ENCODE peak calls at places on chromosomes 4 and X, in four cellular contexts. One of them, this sample, is unnamed.

GRCh38 chrX:12138366-12139313 is at the start of gene FRMPD4:
- DNase-seq in stimulated activated CD8-positive, alpha-beta memory T cell treated with anti-CD3 and anti-CD28 coated beads, Interleukin-4, amount 100 ng/mL, for 48 hours: no peak
- DNase-seq in activated naive CD4-positive, alpha-beta T cell treated with anti-CD3 and anti-CD28 coated beads for 36 hours: no peak
- DNase-seq in astrocyte of the spinal cord: no peak
- DNase-seq in this sample: no peak

GRCh38 chrX:149036086-149036485 is 469.0 kb downstream of the IDS start:
- DNase-seq in stimulated activated CD8-positive, alpha-beta memory T cell treated with anti-CD3 and anti-CD28 coated beads, Interleukin-4, amount 100 ng/mL, for 48 hours: no peak
- DNase-seq in activated naive CD4-positive, alpha-beta T cell treated with anti-CD3 and anti-CD28 coated beads for 36 hours: no peak
- DNase-seq in astrocyte of the spinal cord: no peak
- DNase-seq in this sample: no peak

GRCh38 chrX:150085881-150086280 is 147.6 kb upstream of the EOLA2 start:
- DNase-seq in stimulated activated CD8-positive, alpha-beta memory T cell treated with anti-CD3 and anti-CD28 coated beads, Interleukin-4, amount 100 ng/mL, for 48 hours: no peak
- DNase-seq in activated naive CD4-positive, alpha-beta T cell treated with anti-CD3 and anti-CD28 coated beads for 36 hours: no peak
- DNase-seq in astrocyte of the spinal cord: peak
- DNase-seq in this sample: no peak

GRCh38 chr4:20137176-20137575 is 114.5 kb upstream of the SLIT2 start:
- DNase-seq in stimulated activated CD8-positive, alpha-beta memory T cell treated with anti-CD3 and anti-CD28 coated beads, Interleukin-4, amount 100 ng/mL, for 48 hours: no peak
- DNase-seq in activated naive CD4-positive, alpha-beta T cell treated with anti-CD3 and anti-CD28 coated beads for 36 hours: no peak
- DNase-seq in astrocyte of the spinal cord: peak
- DNase-seq in this sample: no peak

GRCh38 chr4:1788254-1788973 is 4.7 kb upstream of the FGFR3 start:
- DNase-seq in stimulated activated CD8-positive, alpha-beta memory T cell treated with anti-CD3 and anti-CD28 coated beads, Interleukin-4, amount 100 ng/mL, for 48 hours: no peak
- DNase-seq in activated naive CD4-positive, alpha-beta T cell treated with anti-CD3 and anti-CD28 coated beads for 36 hours: no peak
- DNase-seq in astrocyte of the spinal cord: no peak
- DNase-seq in this sample: no peak

GRCh38 chrX:7120578-7121219 is 26.8 kb upstream of the STS start:
- DNase-seq in stimulated activated CD8-positive, alpha-beta memory T cell treated with anti-CD3 and anti-CD28 coated beads, Interleukin-4, amount 100 ng/mL, for 48 hours: no peak
- DNase-seq in activated naive CD4-positive, alpha-beta T cell treated with anti-CD3 and anti-CD28 coated beads for 36 hours: no peak
- DNase-seq in astrocyte of the spinal cord: peak
- DNase-seq in this sample: no peak

GRCh38 chr4:107863850-107864371 is 39.2 kb downstream of the SGMS2 start:
- DNase-seq in stimulated activated CD8-positive, alpha-beta memory T cell treated with anti-CD3 and anti-CD28 coated beads, Interleukin-4, amount 100 ng/mL, for 48 hours: no peak
- DNase-seq in activated naive CD4-positive, alpha-beta T cell treated with anti-CD3 and anti-CD28 coated beads for 36 hours: peak
- DNase-seq in astrocyte of the spinal cord: peak
- DNase-seq in this sample: no peak

GRCh38 chrX:10833299-10834169 is 213.1 kb upstream of the MID1 start:
- DNase-seq in stimulated activated CD8-positive, alpha-beta memory T cell treated with anti-CD3 and anti-CD28 coated beads, Interleukin-4, amount 100 ng/mL, for 48 hours: no peak
- DNase-seq in activated naive CD4-positive, alpha-beta T cell treated with anti-CD3 and anti-CD28 coated beads for 36 hours: no peak
- DNase-seq in astrocyte of the spinal cord: peak
- DNase-seq in this sample: no peak

GRCh38 chrX:46912098-46912672 is at the start of gene JADE3:
- DNase-seq in stimulated activated CD8-positive, alpha-beta memory T cell treated with anti-CD3 and anti-CD28 coated beads, Interleukin-4, amount 100 ng/mL, for 48 hours: peak
- DNase-seq in activated naive CD4-positive, alpha-beta T cell treated with anti-CD3 and anti-CD28 coated beads for 36 hours: peak
- DNase-seq in astrocyte of the spinal cord: peak
- DNase-seq in this sample: no peak

GRCh38 chrX:154719132-154719675 is 31.7 kb downstream of the GAB3 start:
- DNase-seq in stimulated activated CD8-positive, alpha-beta memory T cell treated with anti-CD3 and anti-CD28 coated beads, Interleukin-4, amount 100 ng/mL, for 48 hours: peak
- DNase-seq in activated naive CD4-positive, alpha-beta T cell treated with anti-CD3 and anti-CD28 coated beads for 36 hours: peak
- DNase-seq in astrocyte of the spinal cord: peak
- DNase-seq in this sample: peak

GRCh38 chrX:11588097-11588496 is 77.6 kb downstream of the ARHGAP6 start:
- DNase-seq in stimulated activated CD8-positive, alpha-beta memory T cell treated with anti-CD3 and anti-CD28 coated beads, Interleukin-4, amount 100 ng/mL, for 48 hours: no peak
- DNase-seq in activated naive CD4-positive, alpha-beta T cell treated with anti-CD3 and anti-CD28 coated beads for 36 hours: no peak
- DNase-seq in astrocyte of the spinal cord: no peak
- DNase-seq in this sample: no peak

GRCh38 chr4:189265515-189265914 is 675.2 kb upstream of the FRG1 start:
- DNase-seq in stimulated activated CD8-positive, alpha-beta memory T cell treated with anti-CD3 and anti-CD28 coated beads, Interleukin-4, amount 100 ng/mL, for 48 hours: no peak
- DNase-seq in activated naive CD4-positive, alpha-beta T cell treated with anti-CD3 and anti-CD28 coated beads for 36 hours: no peak
- DNase-seq in astrocyte of the spinal cord: no peak
- DNase-seq in this sample: no peak

GRCh38 chrX:130874751-130875150 is 28.3 kb downstream of the ENOX2 start:
- DNase-seq in stimulated activated CD8-positive, alpha-beta memory T cell treated with anti-CD3 and anti-CD28 coated beads, Interleukin-4, amount 100 ng/mL, for 48 hours: no peak
- DNase-seq in activated naive CD4-positive, alpha-beta T cell treated with anti-CD3 and anti-CD28 coated beads for 36 hours: no peak
- DNase-seq in astrocyte of the spinal cord: peak
- DNase-seq in this sample: no peak

GRCh38 chr4:2819244-2820215 is 24.1 kb upstream of the ADD1 start:
- DNase-seq in stimulated activated CD8-positive, alpha-beta memory T cell treated with anti-CD3 and anti-CD28 coated beads, Interleukin-4, amount 100 ng/mL, for 48 hours: no peak
- DNase-seq in activated naive CD4-positive, alpha-beta T cell treated with anti-CD3 and anti-CD28 coated beads for 36 hours: no peak
- DNase-seq in astrocyte of the spinal cord: no peak
- DNase-seq in this sample: no peak

GRCh38 chrX:40155617-40156471 is 58.1 kb upstream of the BCOR start:
- DNase-seq in stimulated activated CD8-positive, alpha-beta memory T cell treated with anti-CD3 and anti-CD28 coated beads, Interleukin-4, amount 100 ng/mL, for 48 hours: no peak
- DNase-seq in activated naive CD4-positive, alpha-beta T cell treated with anti-CD3 and anti-CD28 coated beads for 36 hours: peak
- DNase-seq in astrocyte of the spinal cord: no peak
- DNase-seq in this sample: no peak

GRCh38 chr4:55912249-55912648 is 36.5 kb upstream of the CEP135 start:
- DNase-seq in stimulated activated CD8-positive, alpha-beta memory T cell treated with anti-CD3 and anti-CD28 coated beads, Interleukin-4, amount 100 ng/mL, for 48 hours: no peak
- DNase-seq in activated naive CD4-positive, alpha-beta T cell treated with anti-CD3 and anti-CD28 coated beads for 36 hours: no peak
- DNase-seq in astrocyte of the spinal cord: no peak
- DNase-seq in this sample: no peak

GRCh38 chr4:128907966-128908365 is 98.5 kb downstream of the JADE1 start:
- DNase-seq in stimulated activated CD8-positive, alpha-beta memory T cell treated with anti-CD3 and anti-CD28 coated beads, Interleukin-4, amount 100 ng/mL, for 48 hours: no peak
- DNase-seq in activated naive CD4-positive, alpha-beta T cell treated with anti-CD3 and anti-CD28 coated beads for 36 hours: no peak
- DNase-seq in astrocyte of the spinal cord: no peak
- DNase-seq in this sample: no peak

GRCh38 chr4:658031-658667 is 15.9 kb downstream of the ATP5ME start:
- DNase-seq in stimulated activated CD8-positive, alpha-beta memory T cell treated with anti-CD3 and anti-CD28 coated beads, Interleukin-4, amount 100 ng/mL, for 48 hours: no peak
- DNase-seq in activated naive CD4-positive, alpha-beta T cell treated with anti-CD3 and anti-CD28 coated beads for 36 hours: no peak
- DNase-seq in astrocyte of the spinal cord: no peak
- DNase-seq in this sample: no peak

GRCh38 chrX:45228126-45228525 is 27.4 kb upstream of the DIPK2B start:
- DNase-seq in stimulated activated CD8-positive, alpha-beta memory T cell treated with anti-CD3 and anti-CD28 coated beads, Interleukin-4, amount 100 ng/mL, for 48 hours: no peak
- DNase-seq in activated naive CD4-positive, alpha-beta T cell treated with anti-CD3 and anti-CD28 coated beads for 36 hours: no peak
- DNase-seq in astrocyte of the spinal cord: no peak
- DNase-seq in this sample: no peak

GRCh38 chrX:25191403-25191802 is 175.6 kb upstream of the ARX start:
- DNase-seq in stimulated activated CD8-positive, alpha-beta memory T cell treated with anti-CD3 and anti-CD28 coated beads, Interleukin-4, amount 100 ng/mL, for 48 hours: no peak
- DNase-seq in activated naive CD4-positive, alpha-beta T cell treated with anti-CD3 and anti-CD28 coated beads for 36 hours: no peak
- DNase-seq in astrocyte of the spinal cord: no peak
- DNase-seq in this sample: no peak

GRCh38 chrX:153889123-153889522 is 3.1 kb upstream of the L1CAM start:
- DNase-seq in stimulated activated CD8-positive, alpha-beta memory T cell treated with anti-CD3 and anti-CD28 coated beads, Interleukin-4, amount 100 ng/mL, for 48 hours: no peak
- DNase-seq in activated naive CD4-positive, alpha-beta T cell treated with anti-CD3 and anti-CD28 coated beads for 36 hours: no peak
- DNase-seq in astrocyte of the spinal cord: no peak
- DNase-seq in this sample: no peak

GRCh38 chr4:67533112-67533511 is 12.2 kb downstream of the CENPC start:
- DNase-seq in stimulated activated CD8-positive, alpha-beta memory T cell treated with anti-CD3 and anti-CD28 coated beads, Interleukin-4, amount 100 ng/mL, for 48 hours: no peak
- DNase-seq in activated naive CD4-positive, alpha-beta T cell treated with anti-CD3 and anti-CD28 coated beads for 36 hours: no peak
- DNase-seq in astrocyte of the spinal cord: no peak
- DNase-seq in this sample: no peak

GRCh38 chr4:155819066-155819465 is 47.0 kb downstream of the ASIC5 start:
- DNase-seq in stimulated activated CD8-positive, alpha-beta memory T cell treated with anti-CD3 and anti-CD28 coated beads, Interleukin-4, amount 100 ng/mL, for 48 hours: no peak
- DNase-seq in activated naive CD4-positive, alpha-beta T cell treated with anti-CD3 and anti-CD28 coated beads for 36 hours: no peak
- DNase-seq in astrocyte of the spinal cord: no peak
- DNase-seq in this sample: no peak

GRCh38 chrX:55908685-55909212 is 191.2 kb downstream of the RRAGB start:
- DNase-seq in stimulated activated CD8-positive, alpha-beta memory T cell treated with anti-CD3 and anti-CD28 coated beads, Interleukin-4, amount 100 ng/mL, for 48 hours: peak
- DNase-seq in activated naive CD4-positive, alpha-beta T cell treated with anti-CD3 and anti-CD28 coated beads for 36 hours: peak
- DNase-seq in astrocyte of the spinal cord: peak
- DNase-seq in this sample: peak

This sample was measured in AML-193.